ENCODE peak calls at places on chromosomes 7 and 10, in ten cellular contexts. A is mammary epithelial cell; Q is dermis microvascular lymphatic vessel endothelial cell; M is HT1080; B is A549; S is effector memory CD4-positive, alpha-beta T cell; U is neural crest cell; I is NCI-H2171; T is sciatic nerve; J is NCI-H1417. F is an unnamed sample.
A peak's percentile ranks its signal among the peaks of the same experiment; 100 is the strongest.

GRCh38 chr10:23540401-23540800 is 101.5 kb downstream of the OTUD1 start:
- DNase-seq in A (no peak), Q (no peak), M (no peak), B (no peak), S (no peak), U (no peak), I (no peak), T (no peak), J (no peak), F (peak; percentile 25)

GRCh38 chr10:119543814-119544642 is 1.5 kb upstream of the RGS10 start:
- DNase-seq in A (no peak), Q (no peak), M (no peak), B (no peak), S (no peak), U (no peak), I (no peak), T (no peak), J (no peak), F (no peak)

GRCh38 chr10:64973391-64973790 is 1452.2 kb downstream of the REEP3 start:
- DNase-seq in A (no peak), Q (no peak), M (no peak), B (no peak), S (no peak), U (no peak), I (no peak), T (no peak), J (no peak), F (no peak)

GRCh38 chr7:55427279-55427788 is 62.2 kb downstream of the LANCL2 start:
- DNase-seq in A (peak; percentile 10), Q (no peak), M (no peak), B (no peak), S (no peak), U (no peak), I (no peak), T (no peak), J (no peak), F (no peak)

GRCh38 chr10:88672041-88672440 is 7.8 kb downstream of the LIPF start:
- DNase-seq in A (no peak), Q (no peak), M (no peak), B (no peak), S (no peak), U (no peak), I (no peak), T (no peak), J (no peak), F (no peak)

GRCh38 chr10:103736763-103737162 is 118.6 kb downstream of the SH3PXD2A start:
- DNase-seq in A (peak; percentile 77), Q (no peak), M (peak; percentile 68), B (peak; percentile 46), S (no peak), U (no peak), I (no peak), T (no peak), J (peak; percentile 3), F (peak; percentile 28)

GRCh38 chr10:4812952-4813351 is 13.1 kb upstream of the AKR1E2 start:
- DNase-seq in A (peak; percentile 89), Q (no peak), M (peak; percentile 97), B (peak; percentile 91), S (no peak), U (no peak), I (no peak), T (no peak), J (no peak), F (no peak)

GRCh38 chr10:12513775-12514663 is 164.7 kb downstream of the CAMK1D start:
- DNase-seq in A (no peak), Q (no peak), M (no peak), B (no peak), S (no peak), U (no peak), I (peak; percentile 21), T (no peak), J (peak; percentile 57), F (no peak)

GRCh38 chr7:11748884-11749283 is 83.1 kb downstream of the THSD7A start:
- DNase-seq in A (no peak), Q (no peak), M (no peak), B (no peak), S (no peak), U (no peak), I (no peak), T (no peak), J (no peak), F (no peak)

GRCh38 chr10:44724415-44725174 is 186.5 kb upstream of the TMEM72 start:
- DNase-seq in A (no peak), Q (no peak), M (peak; percentile 32), B (no peak), S (no peak), U (no peak), I (no peak), T (no peak), J (no peak), F (no peak)

GRCh38 chr7:31882187-31882586 is 188.0 kb downstream of the PDE1C start:
- DNase-seq in A (peak; percentile 43), Q (no peak), M (no peak), B (no peak), S (no peak), U (no peak), I (no peak), T (no peak), J (no peak), F (no peak)

GRCh38 chr10:84860855-84861254 is 532.5 kb downstream of the CCSER2 start:
- DNase-seq in A (no peak), Q (no peak), M (no peak), B (no peak), S (no peak), U (no peak), I (no peak), T (no peak), J (no peak), F (no peak)

GRCh38 chr10:77902159-77902558 is 24.4 kb downstream of the DLG5 start:
- DNase-seq in A (no peak), Q (no peak), M (no peak), B (no peak), S (no peak), U (no peak), I (no peak), T (no peak), J (no peak), F (no peak)

GRCh38 chr10:78306358-78306757 is 272.7 kb downstream of the RPS24 start:
- DNase-seq in A (no peak), Q (no peak), M (no peak), B (no peak), S (no peak), U (no peak), I (no peak), T (no peak), J (no peak), F (no peak)

GRCh38 chr7:42790196-42790595 is 121.7 kb downstream of the C7orf25 start:
- DNase-seq in A (peak; percentile 25), Q (no peak), M (peak; percentile 45), B (no peak), S (no peak), U (no peak), I (no peak), T (no peak), J (no peak), F (no peak)

GRCh38 chr7:99997545-99998137 is 17.8 kb upstream of the ZKSCAN1 start:
- DNase-seq in A (no peak), Q (no peak), M (no peak), B (no peak), S (peak; percentile 55), U (no peak), I (no peak), T (peak; percentile 69), J (no peak), F (peak; percentile 81)

GRCh38 chr7:157975401-157976372 is 611.9 kb downstream of the PTPRN2 start:
- DNase-seq in A (no peak), Q (no peak), M (no peak), B (no peak), S (no peak), U (no peak), I (no peak), T (no peak), J (no peak), F (no peak)

GRCh38 chr7:74372060-74372408 is 81.7 kb upstream of the GTF2IRD1 start:
- DNase-seq in A (no peak), Q (no peak), M (no peak), B (no peak), S (no peak), U (no peak), I (no peak), T (no peak), J (no peak), F (no peak)

GRCh38 chr7:132416395-132416794 is 159.9 kb downstream of the PLXNA4 start:
- DNase-seq in A (no peak), Q (no peak), M (no peak), B (no peak), S (no peak), U (no peak), I (no peak), T (no peak), J (no peak), F (no peak)

GRCh38 chr7:29095666-29096560 is 50.4 kb downstream of the CPVL start:
- DNase-seq in A (peak; percentile 21), Q (no peak), M (no peak), B (no peak), S (no peak), U (no peak), I (no peak), T (no peak), J (no peak), F (no peak)

GRCh38 chr7:82122290-82122689 is 321.3 kb downstream of the CACNA2D1 start:
- DNase-seq in A (no peak), Q (no peak), M (no peak), B (no peak), S (no peak), U (no peak), I (no peak), T (no peak), J (no peak), F (no peak)

GRCh38 chr7:45088146-45088701 is 545 bp downstream of the NACAD start:
- DNase-seq in A (no peak), Q (no peak), M (no peak), B (no peak), S (no peak), U (no peak), I (no peak), T (no peak), J (peak; percentile 36), F (no peak)

GRCh38 chr7:128893251-128894100 is 17.0 kb downstream of the KCP start:
- DNase-seq in A (peak; percentile 81), Q (no peak), M (no peak), B (no peak), S (no peak), U (no peak), I (no peak), T (no peak), J (no peak), F (no peak)

GRCh38 chr7:131131012-131131745 is 196.5 kb upstream of the MKLN1 start:
- DNase-seq in A (no peak), Q (no peak), M (no peak), B (no peak), S (no peak), U (no peak), I (no peak), T (no peak), J (no peak), F (no peak)

GRCh38 chr7:109322833-109323232 is 753.2 kb downstream of the DNAJB9 start:
- DNase-seq in A (no peak), Q (no peak), M (no peak), B (no peak), S (no peak), U (no peak), I (no peak), T (no peak), J (no peak), F (no peak)

GRCh38 chr10:122018951-122019413 is 30.0 kb downstream of the TACC2 start:
- DNase-seq in A (peak; percentile 16), Q (no peak), M (no peak), B (no peak), S (no peak), U (no peak), I (no peak), T (no peak), J (no peak), F (no peak)

GRCh38 chr10:45673074-45673628 is 579 bp upstream of the ZFAND4 start:
- DNase-seq in A (peak; percentile 1), Q (peak; percentile 1), M (no peak), B (no peak), S (no peak), U (no peak), I (peak; percentile 29), T (no peak), J (peak; percentile 20), F (no peak)

GRCh38 chr7:17608114-17608833 is 309.8 kb downstream of the AHR start:
- DNase-seq in A (peak; percentile 36), Q (no peak), M (peak; percentile 32), B (no peak), S (no peak), U (no peak), I (no peak), T (no peak), J (no peak), F (no peak)